ENCODE peak calls at places on chromosomes 2 and 18, in nine cellular contexts. B is aorta, O is GM18507, G is H7, U is kidney epithelial cell, X is GM12891, L is heart left ventricle, Y is cerebellar cortex, I is NCI-H1417. C is an unnamed sample.

GRCh38 chr2:189609423-189609816 is 28.8 kb upstream of the SLC40A1 start:
- DNase-seq in B (no peak), O (no peak), G (no peak), U (no peak), X (no peak), L (no peak), Y (no peak), I (no peak), C (no peak)

GRCh38 chr18:72375628-72376027 is 168.5 kb downstream of the CBLN2 start:
- DNase-seq in B (no peak), O (no peak), G (no peak), U (peak; percentile 48), X (no peak), L (no peak), Y (no peak), I (no peak), C (no peak)

GRCh38 chr2:36516136-36516870 is 81.7 kb downstream of the FEZ2 start:
- DNase-seq in B (no peak), O (no peak), G (no peak), U (no peak), X (no peak), L (no peak), Y (no peak), I (no peak), C (no peak)

GRCh38 chr2:229714736-229715541 is 584 bp upstream of the DNER start:
- DNase-seq in B (peak; percentile 71), O (no peak), G (peak; percentile 88), U (peak; percentile 7), X (peak; percentile 44), L (peak; percentile 42), Y (peak; percentile 70), I (peak; percentile 37), C (peak; percentile 69)

GRCh38 chr2:112024896-112025491 is 30.1 kb upstream of the TMEM87B start:
- DNase-seq in B (no peak), O (no peak), G (no peak), U (no peak), X (no peak), L (no peak), Y (no peak), I (no peak), C (no peak)

GRCh38 chr2:60555066-60555793 is 1.8 kb upstream of the BCL11A start:
- DNase-seq in B (peak; percentile 57), O (no peak), G (peak; percentile 75), U (peak; percentile 38), X (no peak), L (peak; percentile 58), Y (peak; percentile 19), I (peak; percentile 77), C (peak; percentile 66)

GRCh38 chr2:179538406-179538805 is 273.8 kb upstream of the SESTD1 start:
- DNase-seq in B (no peak), O (no peak), G (no peak), U (no peak), X (no peak), L (no peak), Y (no peak), I (no peak), C (no peak)

GRCh38 chr2:8644605-8645175 is 37.2 kb upstream of the ID2 start:
- DNase-seq in B (no peak), O (no peak), G (peak; percentile 74), U (no peak), X (no peak), L (no peak), Y (no peak), I (no peak), C (no peak)

GRCh38 chr2:197122821-197123220 is 187.8 kb downstream of the ANKRD44 start:
- DNase-seq in B (no peak), O (no peak), G (no peak), U (no peak), X (no peak), L (no peak), Y (no peak), I (no peak), C (no peak)

GRCh38 chr2:55500025-55500424 is 19.5 kb upstream of the CFAP36 start:
- DNase-seq in B (no peak), O (no peak), G (no peak), U (no peak), X (no peak), L (no peak), Y (no peak), I (no peak), C (no peak)

GRCh38 chr2:230602562-230603230 is 109.9 kb upstream of the CAB39 start:
- DNase-seq in B (no peak), O (no peak), G (no peak), U (no peak), X (peak; percentile 48), L (no peak), Y (no peak), I (no peak), C (peak; percentile 49)

GRCh38 chr2:240707046-240707756 is 15.5 kb downstream of the AQP12A start:
- DNase-seq in B (no peak), O (no peak), G (no peak), U (no peak), X (no peak), L (no peak), Y (no peak), I (no peak), C (no peak)

GRCh38 chr2:169354244-169354643 is 8.1 kb downstream of the LRP2 start:
- DNase-seq in B (no peak), O (no peak), G (no peak), U (no peak), X (no peak), L (no peak), Y (no peak), I (no peak), C (no peak)

GRCh38 chr2:191804711-191805230 is 42.1 kb downstream of the CAVIN2 start:
- DNase-seq in B (no peak), O (no peak), G (no peak), U (no peak), X (no peak), L (no peak), Y (no peak), I (no peak), C (no peak)

GRCh38 chr2:163774862-163775261 is 39.1 kb upstream of the FIGN start:
- DNase-seq in B (no peak), O (no peak), G (no peak), U (peak; percentile 84), X (no peak), L (no peak), Y (no peak), I (no peak), C (no peak)

GRCh38 chr2:151040036-151040435 is 221.6 kb downstream of the RBM43 start:
- DNase-seq in B (no peak), O (no peak), G (no peak), U (no peak), X (no peak), L (no peak), Y (no peak), I (no peak), C (no peak)